ENCODE peak calls at places on chromosomes 6 and 20, in eight cellular contexts. One of them, this sample, is unnamed.

GRCh38 chr20:17697171-17697570 is 2.6 kb upstream of the BANF2 start:
- DNase-seq in IMR-90: no peak
- DNase-seq in kidney: no peak
- DNase-seq in left lung: no peak
- DNase-seq in fibroblast of pulmonary artery: no peak
- DNase-seq in HCT116: no peak
- DNase-seq in HL-60: no peak
- DNase-seq in esophagus squamous epithelium: no peak
- DNase-seq in this sample: no peak

GRCh38 chr20:50734730-50735679 is 3.6 kb downstream of the PARD6B start:
- DNase-seq in IMR-90: no peak
- DNase-seq in kidney: no peak
- DNase-seq in left lung: no peak
- DNase-seq in fibroblast of pulmonary artery: no peak
- DNase-seq in HCT116: no peak
- DNase-seq in HL-60: no peak
- DNase-seq in esophagus squamous epithelium: no peak
- DNase-seq in this sample: no peak

GRCh38 chr20:1858859-1859258 is 36.3 kb upstream of the SIRPA start:
- DNase-seq in IMR-90: peak
- DNase-seq in kidney: no peak
- DNase-seq in left lung: no peak
- DNase-seq in fibroblast of pulmonary artery: peak
- DNase-seq in HCT116: no peak
- DNase-seq in HL-60: peak
- DNase-seq in esophagus squamous epithelium: no peak
- DNase-seq in this sample: no peak

GRCh38 chr20:61287583-61287982 is 35.5 kb downstream of the CDH4 start:
- DNase-seq in IMR-90: no peak
- DNase-seq in kidney: no peak
- DNase-seq in left lung: no peak
- DNase-seq in fibroblast of pulmonary artery: no peak
- DNase-seq in HCT116: no peak
- DNase-seq in HL-60: no peak
- DNase-seq in esophagus squamous epithelium: no peak
- DNase-seq in this sample: no peak

GRCh38 chr6:44270526-44271405 is 516 bp downstream of the TMEM151B start:
- DNase-seq in IMR-90: no peak
- DNase-seq in kidney: no peak
- DNase-seq in left lung: no peak
- DNase-seq in fibroblast of pulmonary artery: no peak
- DNase-seq in HCT116: no peak
- DNase-seq in HL-60: no peak
- DNase-seq in esophagus squamous epithelium: no peak
- DNase-seq in this sample: no peak

GRCh38 chr6:135941275-135941674 is 89.8 kb downstream of the PDE7B start:
- DNase-seq in IMR-90: peak
- DNase-seq in kidney: no peak
- DNase-seq in left lung: no peak
- DNase-seq in fibroblast of pulmonary artery: peak
- DNase-seq in HCT116: no peak
- DNase-seq in HL-60: no peak
- DNase-seq in esophagus squamous epithelium: no peak
- DNase-seq in this sample: peak

GRCh38 chr20:20362774-20363435 is 5.0 kb upstream of the INSM1 start:
- DNase-seq in IMR-90: no peak
- DNase-seq in kidney: no peak
- DNase-seq in left lung: no peak
- DNase-seq in fibroblast of pulmonary artery: no peak
- DNase-seq in HCT116: no peak
- DNase-seq in HL-60: no peak
- DNase-seq in esophagus squamous epithelium: no peak
- DNase-seq in this sample: no peak

GRCh38 chr6:108186226-108186625 is 20.4 kb downstream of the NR2E1 start:
- DNase-seq in IMR-90: no peak
- DNase-seq in kidney: no peak
- DNase-seq in left lung: no peak
- DNase-seq in fibroblast of pulmonary artery: no peak
- DNase-seq in HCT116: no peak
- DNase-seq in HL-60: no peak
- DNase-seq in esophagus squamous epithelium: no peak
- DNase-seq in this sample: no peak

GRCh38 chr6:10584607-10585006 is 63.5 kb downstream of the GCNT2 start:
- DNase-seq in IMR-90: no peak
- DNase-seq in kidney: no peak
- DNase-seq in left lung: no peak
- DNase-seq in fibroblast of pulmonary artery: no peak
- DNase-seq in HCT116: no peak
- DNase-seq in HL-60: no peak
- DNase-seq in esophagus squamous epithelium: no peak
- DNase-seq in this sample: no peak

GRCh38 chr6:89613790-89614189 is 24.8 kb downstream of the LYRM2 start:
- DNase-seq in IMR-90: no peak
- DNase-seq in kidney: no peak
- DNase-seq in left lung: no peak
- DNase-seq in fibroblast of pulmonary artery: no peak
- DNase-seq in HCT116: no peak
- DNase-seq in HL-60: no peak
- DNase-seq in esophagus squamous epithelium: no peak
- DNase-seq in this sample: no peak

GRCh38 chr20:50111120-50111828 is 1.7 kb downstream of the UBE2V1 start:
- DNase-seq in IMR-90: peak
- DNase-seq in kidney: no peak
- DNase-seq in left lung: no peak
- DNase-seq in fibroblast of pulmonary artery: peak
- DNase-seq in HCT116: no peak
- DNase-seq in HL-60: no peak
- DNase-seq in esophagus squamous epithelium: no peak
- DNase-seq in this sample: peak

DNA sequence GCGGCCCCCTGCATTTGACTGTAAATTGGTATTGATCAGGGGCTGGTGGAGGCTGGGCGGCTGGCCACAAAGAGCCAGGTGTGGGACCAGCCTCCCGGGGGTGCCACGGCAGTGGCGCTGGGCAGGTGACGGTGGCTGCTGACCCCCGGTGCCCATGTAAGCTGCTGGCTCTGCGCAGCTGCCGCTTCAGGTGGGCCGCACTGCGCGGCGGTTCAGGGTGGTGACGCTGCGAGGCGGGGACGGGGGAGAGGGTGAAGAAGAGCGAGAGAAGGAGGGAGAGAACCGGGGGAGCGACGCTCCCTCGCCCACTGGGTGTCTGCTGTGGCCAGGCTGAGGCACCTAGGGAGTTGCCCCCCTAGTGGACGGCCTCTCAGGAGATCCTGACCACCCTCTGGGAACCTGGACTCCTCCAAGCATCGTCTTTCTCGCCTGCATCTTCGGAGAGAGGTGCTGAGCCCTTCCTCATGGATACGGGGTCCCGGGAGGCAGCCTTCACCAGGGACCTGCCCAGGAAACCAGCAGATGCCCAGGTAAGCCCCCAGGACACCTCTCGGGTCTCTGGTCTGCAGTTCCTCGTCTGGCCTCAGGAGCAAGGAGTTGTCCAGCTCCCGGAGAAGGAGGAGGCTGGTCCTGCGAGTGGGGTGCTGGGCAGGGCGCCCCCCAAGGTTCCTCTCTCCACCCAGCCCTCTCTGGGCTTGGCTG is 77.5 kb upstream of the GATA5 start:
- DNase-seq in IMR-90: no peak
- DNase-seq in kidney: no peak
- DNase-seq in left lung: no peak
- DNase-seq in fibroblast of pulmonary artery: no peak
- DNase-seq in HCT116: no peak
- DNase-seq in HL-60: no peak
- DNase-seq in esophagus squamous epithelium: no peak
- DNase-seq in this sample: no peak
- H3K4me3 ChIP-seq in IMR-90: no peak
- H3K4me3 ChIP-seq in kidney: no peak
- H3K4me3 ChIP-seq in left lung: no peak
- H3K4me3 ChIP-seq in fibroblast of pulmonary artery: no peak
- H3K4me3 ChIP-seq in HCT116: no peak
- H3K4me3 ChIP-seq in HL-60: no peak
- H3K4me3 ChIP-seq in esophagus squamous epithelium: no peak
- H3K4me3 ChIP-seq in this sample: no peak

GRCh38 chr6:15256538-15257222 is 10.8 kb downstream of the JARID2 start:
- DNase-seq in IMR-90: no peak
- DNase-seq in kidney: no peak
- DNase-seq in left lung: no peak
- DNase-seq in fibroblast of pulmonary artery: no peak
- DNase-seq in HCT116: no peak
- DNase-seq in HL-60: no peak
- DNase-seq in esophagus squamous epithelium: no peak
- DNase-seq in this sample: no peak

GRCh38 chr6:15255481-15256414 is 9.9 kb downstream of the JARID2 start:
- DNase-seq in IMR-90: no peak
- DNase-seq in kidney: no peak
- DNase-seq in left lung: no peak
- DNase-seq in fibroblast of pulmonary artery: no peak
- DNase-seq in HCT116: no peak
- DNase-seq in HL-60: peak
- DNase-seq in esophagus squamous epithelium: no peak
- DNase-seq in this sample: no peak

GRCh38 chr6:15253107-15254073 is 7.5 kb downstream of the JARID2 start:
- DNase-seq in IMR-90: no peak
- DNase-seq in kidney: no peak
- DNase-seq in left lung: no peak
- DNase-seq in fibroblast of pulmonary artery: no peak
- DNase-seq in HCT116: no peak
- DNase-seq in HL-60: no peak
- DNase-seq in esophagus squamous epithelium: no peak
- DNase-seq in this sample: no peak

GRCh38 chr6:15252205-15252604 is 6.3 kb downstream of the JARID2 start:
- DNase-seq in IMR-90: no peak
- DNase-seq in kidney: no peak
- DNase-seq in left lung: no peak
- DNase-seq in fibroblast of pulmonary artery: no peak
- DNase-seq in HCT116: no peak
- DNase-seq in HL-60: no peak
- DNase-seq in esophagus squamous epithelium: no peak
- DNase-seq in this sample: no peak

DNA sequence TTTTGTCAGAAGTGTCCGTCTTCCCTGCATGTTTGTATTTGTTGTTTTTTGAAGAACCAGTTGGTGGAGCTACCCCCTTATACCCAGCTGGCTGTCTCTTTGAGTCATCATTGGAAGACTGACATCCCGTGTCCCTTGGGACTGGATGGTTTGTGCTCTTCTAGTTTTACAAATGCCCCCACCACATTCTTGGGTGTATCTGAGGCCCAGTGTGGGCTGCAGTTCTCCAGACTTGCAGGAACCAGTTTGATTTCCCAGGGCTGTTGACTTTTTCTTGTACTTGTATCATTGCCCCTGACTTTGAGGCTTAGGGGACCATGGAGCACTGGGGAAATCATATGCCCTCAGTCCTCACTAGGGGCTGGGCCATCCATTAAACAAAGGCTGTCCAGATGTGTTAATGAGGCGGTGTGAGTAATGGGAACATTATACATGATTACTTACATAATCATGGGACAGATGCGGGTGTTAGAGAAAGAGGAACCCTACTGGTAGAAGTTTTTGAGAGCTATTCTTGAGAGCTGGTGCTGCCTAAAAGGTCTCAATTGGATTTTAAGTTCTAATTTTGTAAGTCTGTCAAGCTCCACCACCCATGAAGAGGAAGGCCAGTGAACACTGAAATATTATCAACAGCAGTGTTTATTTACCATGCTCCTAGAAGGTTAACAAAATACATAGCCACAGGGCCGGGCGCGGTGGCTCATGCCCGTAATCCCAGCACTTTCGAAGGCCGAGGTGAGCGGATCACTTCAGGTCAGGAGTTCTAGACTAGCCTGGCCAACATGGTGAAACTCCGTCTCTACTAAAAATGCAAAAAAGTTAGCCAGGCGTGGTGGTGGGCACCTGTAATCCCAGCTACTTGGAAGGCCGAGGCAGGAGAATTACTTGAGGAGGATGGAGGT is 8.5 kb downstream of the JARID2 start:
- DNase-seq in IMR-90: no peak
- DNase-seq in kidney: no peak
- DNase-seq in left lung: no peak
- DNase-seq in fibroblast of pulmonary artery: peak
- DNase-seq in HCT116: no peak
- DNase-seq in HL-60: peak
- DNase-seq in esophagus squamous epithelium: no peak
- DNase-seq in this sample: no peak
- TF ChIP-seq CTCF in IMR-90: peak
- TF ChIP-seq CTCF in kidney: no peak
- TF ChIP-seq CTCF in left lung: no peak
- TF ChIP-seq CTCF in fibroblast of pulmonary artery: peak
- TF ChIP-seq CTCF in HCT116: peak
- TF ChIP-seq CTCF in HL-60: no peak
- TF ChIP-seq CTCF in esophagus squamous epithelium: no peak
- TF ChIP-seq CTCF in this sample: no peak

DNA sequence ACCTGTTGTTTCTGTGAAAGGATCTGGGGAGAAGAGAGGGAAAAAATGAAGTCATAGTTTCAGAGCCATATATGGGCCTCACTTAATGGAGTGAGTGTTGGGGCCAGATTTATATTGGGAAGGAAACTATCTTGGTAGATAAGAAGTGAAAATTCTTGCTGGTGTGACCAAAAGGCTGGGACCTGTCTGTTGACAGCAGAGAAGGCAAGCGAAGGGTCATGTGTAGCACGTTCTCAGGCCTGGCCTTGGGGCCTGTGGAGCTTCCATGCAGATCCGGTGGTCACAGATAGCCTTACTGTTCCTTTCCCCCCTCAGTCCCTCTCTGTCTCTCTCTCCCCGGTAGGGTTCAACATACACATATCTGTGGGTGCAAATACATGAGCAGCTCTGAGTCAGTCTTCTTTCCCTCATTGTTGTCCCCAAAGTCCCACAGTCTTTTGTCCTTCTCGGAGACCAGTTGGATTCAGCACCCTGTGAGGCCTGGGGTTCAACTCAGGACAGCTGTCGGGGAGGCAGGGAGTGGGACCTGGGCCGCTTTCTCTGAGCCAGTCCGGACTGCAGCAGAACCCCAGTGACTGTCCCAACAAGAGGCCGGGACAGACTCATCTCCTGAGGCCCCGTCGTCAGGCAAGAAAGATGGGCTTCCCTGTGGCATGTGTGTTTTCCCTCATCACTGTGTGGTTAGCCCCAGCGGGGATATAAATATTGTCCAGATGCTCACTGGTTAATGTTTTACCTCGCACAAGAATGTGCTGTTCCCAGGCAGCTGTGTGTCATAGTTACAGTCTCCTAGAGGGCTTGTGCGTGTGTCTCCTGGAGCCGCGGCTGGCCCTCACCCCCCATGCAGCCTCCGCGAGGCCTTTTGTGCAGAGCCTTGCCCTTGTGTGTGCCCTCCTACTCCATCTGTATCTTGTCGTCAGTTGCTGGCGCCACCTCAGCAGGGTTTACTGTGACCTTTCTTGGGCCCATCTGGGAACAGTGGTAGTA is 34.7 kb downstream of the PPP1R14C start:
- DNase-seq in IMR-90: peak
- DNase-seq in kidney: peak
- DNase-seq in left lung: no peak
- DNase-seq in fibroblast of pulmonary artery: no peak
- DNase-seq in HCT116: no peak
- DNase-seq in HL-60: no peak
- DNase-seq in esophagus squamous epithelium: no peak
- DNase-seq in this sample: peak
- H3K4me3 ChIP-seq in IMR-90: no peak
- H3K4me3 ChIP-seq in kidney: peak
- H3K4me3 ChIP-seq in left lung: no peak
- H3K4me3 ChIP-seq in fibroblast of pulmonary artery: no peak
- H3K4me3 ChIP-seq in HCT116: no peak
- H3K4me3 ChIP-seq in HL-60: no peak
- H3K4me3 ChIP-seq in esophagus squamous epithelium: no peak
- H3K4me3 ChIP-seq in this sample: no peak

GRCh38 chr20:45890997-45891983 is at the start of the genes CTSA and NEURL2:
- DNase-seq in IMR-90: peak
- DNase-seq in kidney: peak
- DNase-seq in left lung: peak
- DNase-seq in fibroblast of pulmonary artery: peak
- DNase-seq in HCT116: peak
- DNase-seq in HL-60: peak
- DNase-seq in esophagus squamous epithelium: peak
- DNase-seq in this sample: peak
- TF ChIP-seq CTCF in IMR-90: no peak
- TF ChIP-seq CTCF in kidney: no peak
- TF ChIP-seq CTCF in left lung: peak
- TF ChIP-seq CTCF in fibroblast of pulmonary artery: no peak
- TF ChIP-seq CTCF in HCT116: no peak
- TF ChIP-seq CTCF in HL-60: no peak
- TF ChIP-seq CTCF in esophagus squamous epithelium: no peak
- TF ChIP-seq CTCF in this sample: no peak